ENCODE peak calls at places on chromosomes 7 and 10, in eight cellular contexts. C is A549, Y is GM12878, W is body of pancreas, U is right lobe of liver, T is heart left ventricle, Z is HCT116, I is Peyer's patch. S is an unnamed sample.

GRCh38 chr7:42744746-42745145 is 167.1 kb downstream of the C7orf25 start:
- DNase-seq in C (no peak), Y (no peak), W (no peak), U (no peak), T (no peak), Z (no peak), I (no peak), S (no peak)

GRCh38 chr7:66682350-66683093 is 53.8 kb downstream of the KCTD7 start:
- DNase-seq in C (no peak), Y (no peak), W (peak), U (no peak), T (no peak), Z (no peak), I (no peak), S (no peak)

GRCh38 chr10:7411671-7412481 is 1.0 kb upstream of the SFMBT2 start:
- DNase-seq in C (no peak), Y (no peak), W (no peak), U (no peak), T (no peak), Z (no peak), I (peak), S (no peak)

GRCh38 chr7:149766215-149766614 is 7.2 kb downstream of the ZNF467 start:
- DNase-seq in C (no peak), Y (no peak), W (no peak), U (no peak), T (no peak), Z (no peak), I (no peak), S (no peak)

GRCh38 chr10:112821042-112821441 is 129.0 kb upstream of the TCF7L2 start:
- DNase-seq in C (no peak), Y (no peak), W (peak), U (peak), T (no peak), Z (no peak), I (no peak), S (no peak)

GRCh38 chr10:79266543-79267312 is 80.5 kb upstream of the PPIF start:
- DNase-seq in C (no peak), Y (peak), W (no peak), U (peak), T (peak), Z (no peak), I (no peak), S (peak)

GRCh38 chr10:12902135-12902572 is 99.4 kb downstream of the CCDC3 start:
- DNase-seq in C (peak), Y (peak), W (peak), U (no peak), T (peak), Z (peak), I (no peak), S (no peak)

GRCh38 chr7:141386881-141387280 is 164.3 kb upstream of the AGK start:
- DNase-seq in C (no peak), Y (no peak), W (no peak), U (no peak), T (no peak), Z (no peak), I (no peak), S (no peak)

GRCh38 chr7:136728945-136729344 is 139.5 kb upstream of the CHRM2 start:
- DNase-seq in C (peak), Y (no peak), W (no peak), U (no peak), T (no peak), Z (no peak), I (no peak), S (no peak)

GRCh38 chr7:112204776-112205347 is 1.3 kb downstream of the DOCK4 start:
- DNase-seq in C (no peak), Y (no peak), W (no peak), U (no peak), T (peak), Z (no peak), I (no peak), S (no peak)

GRCh38 chr7:76069238-76069638 is 21.3 kb downstream of the MDH2 start:
- DNase-seq in C (peak), Y (no peak), W (no peak), U (no peak), T (peak), Z (peak), I (no peak), S (peak)

GRCh38 chr10:34739915-34740314 is 75.2 kb downstream of the PARD3 start:
- DNase-seq in C (no peak), Y (no peak), W (peak), U (no peak), T (peak), Z (no peak), I (peak), S (peak)

GRCh38 chr7:123131556-123132345 is 68.0 kb downstream of the SLC13A1 start:
- DNase-seq in C (no peak), Y (no peak), W (no peak), U (no peak), T (no peak), Z (no peak), I (no peak), S (no peak)

GRCh38 chr7:107579881-107580715 is at the start of gene BCAP29:
- DNase-seq in C (peak), Y (no peak), W (peak), U (peak), T (peak), Z (peak), I (peak), S (peak)
- TF ChIP-seq POLR2A in C (peak), Y (peak), W (peak), U (peak), T (peak), Z (peak), I (peak), S (peak)

GRCh38 chr7:106283501-106283830 is 1.3 kb downstream of the NAMPT start:
- DNase-seq in C (no peak), Y (no peak), W (no peak), U (no peak), T (no peak), Z (no peak), I (no peak), S (no peak)

GRCh38 chr7:106285051-106285800 is 443 bp upstream of the NAMPT start:
- DNase-seq in C (peak), Y (peak), W (peak), U (peak), T (peak), Z (peak), I (peak), S (peak)

GRCh38 chr7:106282852-106283251 is 1.9 kb downstream of the NAMPT start:
- DNase-seq in C (no peak), Y (no peak), W (no peak), U (no peak), T (no peak), Z (no peak), I (no peak), S (no peak)

GRCh38 chr7:106284516-106285050 is at the start of gene NAMPT:
- DNase-seq in C (no peak), Y (no peak), W (no peak), U (no peak), T (peak), Z (no peak), I (peak), S (no peak)

DNA sequence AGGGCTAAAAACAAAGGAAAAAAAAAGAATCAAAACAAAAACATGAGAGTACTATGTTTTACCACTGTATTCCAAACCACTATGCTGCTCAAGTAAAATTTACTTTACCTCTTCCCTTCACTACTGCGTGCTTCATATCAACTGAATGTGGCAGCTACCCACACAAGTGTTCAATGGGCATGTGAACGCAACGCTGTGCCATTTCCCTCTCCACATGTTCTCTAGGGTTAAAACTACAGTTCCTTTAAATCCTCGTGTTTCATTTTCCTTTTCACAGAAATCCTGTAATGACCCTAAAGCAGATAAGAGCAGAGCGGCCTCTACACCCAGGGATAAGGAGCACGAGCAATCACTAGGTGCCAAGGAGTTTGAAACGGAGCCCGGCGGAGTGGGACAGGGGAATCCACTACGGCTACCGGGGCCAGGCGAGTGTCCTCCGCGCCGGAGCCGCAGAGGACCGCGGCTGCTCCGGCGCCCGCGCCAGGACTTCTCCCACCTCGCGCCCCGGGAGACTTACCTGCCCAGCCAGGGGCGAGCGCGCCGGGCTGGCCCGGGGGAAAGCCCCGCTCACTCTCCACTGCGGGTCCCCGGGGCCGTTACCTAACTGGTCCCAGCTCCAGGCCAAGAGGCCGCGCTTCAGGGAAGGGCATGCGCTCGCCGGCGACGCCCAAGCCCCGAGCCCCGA is 810 bp downstream of the NAMPT start:
- DNase-seq in C (peak), Y (no peak), W (peak), U (peak), T (peak), Z (no peak), I (peak), S (peak)
- TF ChIP-seq POLR2A in C (no peak), Y (peak), W (peak), U (peak), T (peak), Z (no peak), I (peak), S (peak)

GRCh38 chr7:100545636-100546128 is 6.7 kb downstream of the AGFG2 start:
- DNase-seq in C (peak), Y (peak), W (peak), U (peak), T (no peak), Z (peak), I (no peak), S (peak)
- TF ChIP-seq POLR2A in C (no peak), Y (peak), W (no peak), U (peak), T (no peak), Z (no peak), I (no peak), S (no peak)

DNA sequence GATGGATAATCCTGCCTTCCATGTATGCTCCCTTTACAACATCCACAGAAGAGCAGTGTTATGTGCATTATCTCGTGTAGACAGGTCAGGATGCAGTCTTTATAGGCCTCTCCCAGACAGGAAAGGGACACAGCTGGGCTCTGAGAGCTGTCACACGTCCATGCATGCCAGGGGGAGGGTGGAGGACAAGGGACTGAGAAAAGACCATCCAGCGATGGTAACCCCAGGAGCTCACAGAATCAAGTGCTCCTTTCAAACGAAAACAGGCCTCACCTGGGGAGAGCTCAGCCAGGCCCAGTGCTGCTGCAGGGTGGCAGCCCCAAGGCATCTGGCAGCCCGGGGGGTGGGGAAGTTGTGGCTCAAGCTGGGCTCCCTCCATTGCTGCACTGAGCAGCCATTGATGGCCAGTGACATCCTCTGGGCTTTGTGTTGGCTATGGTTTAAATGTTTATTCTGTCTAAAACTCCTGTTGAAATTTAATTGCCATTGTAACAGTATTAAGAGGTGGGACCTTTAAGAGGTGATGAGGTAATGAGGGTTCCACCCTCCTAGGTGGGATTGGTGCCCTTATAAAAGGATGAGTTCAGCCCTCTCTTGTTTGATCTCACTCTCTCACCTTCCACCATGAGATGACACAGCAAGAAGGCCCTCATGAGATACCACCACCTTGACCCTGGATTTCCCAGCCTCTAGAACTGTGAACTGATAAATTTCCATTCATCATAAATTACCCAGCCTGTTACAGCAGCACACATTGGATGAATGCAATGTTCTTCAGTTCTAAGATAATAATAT is 15.7 kb downstream of the JCAD start:
- DNase-seq in C (no peak), Y (no peak), W (no peak), U (no peak), T (no peak), Z (no peak), I (no peak), S (no peak)
- TF ChIP-seq POLR2A in C (no peak), Y (no peak), W (no peak), U (no peak), T (no peak), Z (no peak), I (no peak), S (no peak)

GRCh38 chr7:88153378-88153777 is 66.5 kb downstream of the SRI start:
- DNase-seq in C (no peak), Y (no peak), W (no peak), U (no peak), T (no peak), Z (no peak), I (no peak), S (no peak)
- TF ChIP-seq POLR2A in C (no peak), Y (no peak), W (no peak), U (no peak), T (no peak), Z (no peak), I (no peak), S (no peak)

GRCh38 chr7:131501422-131501821 is 55.0 kb downstream of the PODXL start:
- DNase-seq in C (no peak), Y (no peak), W (no peak), U (no peak), T (no peak), Z (no peak), I (no peak), S (no peak)
- TF ChIP-seq POLR2A in C (no peak), Y (no peak), W (no peak), U (no peak), T (no peak), Z (no peak), I (no peak), S (no peak)

DNA sequence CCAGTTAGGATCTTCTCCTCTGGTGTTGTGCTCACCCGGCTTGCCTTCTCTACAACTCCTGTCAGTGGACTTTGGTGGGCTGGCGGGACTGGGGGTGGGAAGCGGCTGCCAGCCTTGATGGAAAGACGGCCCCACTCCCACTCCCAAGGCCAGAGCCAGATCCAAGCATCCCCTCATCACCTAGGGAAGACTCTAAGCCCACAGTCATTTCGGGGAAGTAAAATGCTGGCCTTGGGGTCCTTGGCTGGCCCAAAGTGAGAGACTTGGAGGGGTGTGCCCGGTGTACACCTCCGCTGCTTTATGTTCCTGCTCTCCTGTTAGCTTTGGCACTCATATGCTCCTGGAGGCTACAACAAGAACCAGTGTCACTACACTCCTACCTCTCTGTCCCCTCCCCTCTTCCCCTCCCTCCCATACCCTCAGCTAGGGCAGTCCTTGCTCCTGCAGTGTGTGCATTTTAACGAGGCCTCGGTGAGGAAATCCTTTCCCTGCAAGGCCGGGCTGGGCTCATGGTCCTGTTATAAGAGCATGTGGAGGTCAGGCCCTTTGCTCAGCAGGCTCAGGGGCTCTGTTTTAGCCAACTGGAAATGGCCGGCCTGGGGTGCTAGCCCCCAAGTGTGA is 995 bp upstream of the HOXA10 start:
- DNase-seq in C (no peak), Y (no peak), W (peak), U (peak), T (no peak), Z (no peak), I (no peak), S (peak)
- TF ChIP-seq POLR2A in C (no peak), Y (no peak), W (no peak), U (no peak), T (no peak), Z (no peak), I (peak), S (peak)

GRCh38 chr7:116210345-116211005 is at the start of gene TES:
- DNase-seq in C (peak), Y (no peak), W (peak), U (peak), T (peak), Z (peak), I (peak), S (no peak)
- TF ChIP-seq POLR2A in C (peak), Y (peak), W (peak), U (peak), T (peak), Z (no peak), I (peak), S (peak)